ENCODE peak calls at places on chromosome X, in eight cellular contexts. K is prostate gland, T is GM04504, J is OCI-LY7, L is ureter, N is thyroid gland, H is KG1, P is astrocyte. G is an unnamed sample.
A peak's percentile ranks its signal among the peaks of the same experiment; 100 is the strongest.

GRCh38 chrX:118974088-118974907 is at the start of gene LONRF3:
- DNase-seq in H (no peak), K (peak; percentile 68), T (no peak), P (peak; percentile 4), N (peak; percentile 82), J (peak; percentile 7), L (peak; percentile 70), G (peak; percentile 77)

GRCh38 chrX:23667239-23668177 is at the start of gene PRDX4:
- DNase-seq in H (peak; percentile 14), K (peak; percentile 75), N (peak; percentile 89), J (peak; percentile 86), L (peak; percentile 92), P (peak; percentile 69), T (peak; percentile 68), G (peak; percentile 91)

GRCh38 chrX:3712080-3712869 is 1.2 kb downstream of the PRKX start:
- DNase-seq in H (no peak), J (peak; percentile 19), T (peak; percentile 16), P (peak; percentile 33), N (peak; percentile 33), L (no peak), K (no peak), G (peak; percentile 37)

GRCh38 chrX:10156199-10157031 is at the start of gene CLCN4:
- DNase-seq in H (no peak), L (no peak), T (no peak), P (no peak), N (peak; percentile 83), J (peak; percentile 65), K (peak; percentile 9), G (peak; percentile 58)

GRCh38 chrX:66015152-66015827 is 24.6 kb downstream of the VSIG4 start:
- DNase-seq in N (no peak), H (no peak), J (peak; percentile 80), L (no peak), T (no peak), K (no peak), P (no peak), G (peak; percentile 17)

GRCh38 chrX:101550825-101551767 is 749 bp downstream of the ARMCX1 start:
- DNase-seq in H (no peak), P (peak; percentile 20), J (no peak), K (peak; percentile 15), N (peak; percentile 65), T (peak; percentile 17), L (peak; percentile 52), G (peak; percentile 43)

GRCh38 chrX:35798042-35798441 is at the start of gene MAGEB16:
- DNase-seq in K (no peak), N (no peak), J (no peak), T (no peak), P (no peak), L (no peak), H (no peak), G (no peak)

GRCh38 chrX:53320543-53321215 is 39.3 kb upstream of the IQSEC2 start:
- DNase-seq in K (no peak), J (no peak), P (no peak), N (peak; percentile 32), L (no peak), T (no peak), H (no peak), G (no peak)

GRCh38 chrX:10021461-10022272 is 54.5 kb downstream of the CLDN34 start:
- DNase-seq in P (peak; percentile 47), J (no peak), T (no peak), N (no peak), H (no peak), L (no peak), K (no peak), G (no peak)

GRCh38 chrX:119579414-119579813 is 5.1 kb downstream of the UBE2A start:
- DNase-seq in H (no peak), J (peak; percentile 21), L (no peak), K (no peak), N (no peak), P (no peak), T (no peak), G (no peak)

GRCh38 chrX:16687514-16687913 is 25.0 kb downstream of the CTPS2 start:
- DNase-seq in J (no peak), T (no peak), N (no peak), K (no peak), H (no peak), P (peak; percentile 34), L (no peak), G (no peak)

GRCh38 chrX:41670108-41670507 is 18.7 kb upstream of the GPR34 start:
- DNase-seq in L (no peak), K (no peak), J (no peak), P (no peak), H (no peak), N (no peak), T (no peak), G (no peak)

GRCh38 chrX:118864063-118864630 is 40.5 kb downstream of the ZCCHC12 start:
- DNase-seq in N (no peak), K (no peak), P (no peak), T (no peak), H (no peak), L (no peak), J (no peak), G (no peak)

GRCh38 chrX:18809641-18810040 is 102.2 kb downstream of the PPEF1 start:
- DNase-seq in T (no peak), P (no peak), K (no peak), H (no peak), L (no peak), J (no peak), N (no peak), G (no peak)

GRCh38 chrX:13482764-13483552 is 86.4 kb upstream of the EGFL6 start:
- DNase-seq in J (no peak), T (no peak), L (no peak), K (no peak), P (no peak), N (no peak), H (no peak), G (peak; percentile 39)

GRCh38 chrX:44908198-44908597 is 35.2 kb downstream of the KDM6A start:
- DNase-seq in L (no peak), P (peak; percentile 43), K (no peak), T (peak; percentile 37), J (no peak), H (no peak), N (no peak), G (no peak)

GRCh38 chrX:130100180-130100579 is 10.1 kb downstream of the ELF4 start:
- DNase-seq in K (no peak), J (no peak), T (peak; percentile 83), H (no peak), N (peak; percentile 31), P (no peak), L (no peak), G (peak; percentile 66)

GRCh38 chrX:72349190-72349589 is 43.5 kb upstream of the CITED1 start:
- DNase-seq in N (no peak), T (no peak), P (no peak), K (no peak), L (no peak), J (no peak), H (no peak), G (no peak)

GRCh38 chrX:14064632-14065432 is 35.1 kb upstream of the GEMIN8 start:
- DNase-seq in P (peak; percentile 48), J (no peak), T (no peak), L (no peak), K (no peak), H (no peak), N (no peak), G (peak; percentile 49)

GRCh38 chrX:56978172-56978571 is 17.2 kb downstream of the SPIN3 start:
- DNase-seq in J (peak; percentile 52), K (peak; percentile 33), P (peak; percentile 9), L (peak; percentile 62), N (peak; percentile 9), T (peak; percentile 34), H (peak; percentile 5), G (no peak)

GRCh38 chrX:1244164-1245076 is 24.2 kb upstream of the CSF2RA start:
- DNase-seq in K (no peak), L (no peak), H (peak; percentile 26), P (no peak), T (no peak), J (peak; percentile 57), N (no peak), G (no peak)